ENCODE peak calls at places on chromosomes 1 and 21, in ten cellular contexts. O, Z, F, B, H, S, Q, V, K and I are unnamed samples.
A peak's percentile ranks its signal among the peaks of the same experiment; 100 is the strongest.

GRCh38 chr1:46133181-46133658 is 791 bp upstream of the PIK3R3 start:
- DNase-seq in B (no peak), H (no peak), Z (peak; percentile 69), F (no peak), O (no peak), Q (no peak), S (no peak), V (no peak), K (no peak), I (no peak)

GRCh38 chr1:172351347-172351746 is 69.1 kb upstream of the C1orf105 start:
- DNase-seq in V (peak; percentile 68), B (peak; percentile 53), F (no peak), K (no peak), Q (no peak), H (no peak), Z (no peak), O (no peak), S (no peak), I (no peak)

GRCh38 chr1:151282883-151283725 is 1.0 kb downstream of the ZNF687 start:
- DNase-seq in K (no peak), O (peak; percentile 48), F (no peak), H (peak; percentile 32), Q (peak; percentile 7), B (peak; percentile 13), S (peak; percentile 4), V (peak; percentile 44), Z (no peak), I (peak; percentile 23)

GRCh38 chr1:2583871-2584341 is 2.7 kb upstream of the PRXL2B start:
- DNase-seq in O (peak; percentile 45), F (no peak), Z (no peak), S (no peak), Q (no peak), K (no peak), V (peak; percentile 42), B (no peak), H (no peak), I (peak; percentile 19)

GRCh38 chr1:111463029-111463683 is 10.6 kb upstream of the C1orf162 start:
- DNase-seq in F (peak; percentile 17), H (no peak), K (no peak), Z (no peak), O (no peak), Q (no peak), V (peak; percentile 52), B (peak; percentile 79), S (no peak), I (no peak)

GRCh38 chr21:28333455-28334108 is 659.1 kb downstream of the LTN1 start:
- DNase-seq in K (no peak), O (no peak), Z (no peak), Q (no peak), F (peak; percentile 71), S (no peak), V (peak; percentile 69), B (peak; percentile 52), H (no peak), I (no peak)

GRCh38 chr1:85467036-85467435 is 2.1 kb upstream of the DDAH1 start:
- DNase-seq in F (no peak), V (no peak), O (no peak), K (no peak), H (no peak), B (no peak), Q (no peak), Z (no peak), S (no peak), I (no peak)

GRCh38 chr1:27394925-27395324 is 2.5 kb downstream of the GPR3 start:
- DNase-seq in V (peak; percentile 57), O (no peak), Q (no peak), H (no peak), K (no peak), S (no peak), B (no peak), F (no peak), Z (no peak), I (no peak)

GRCh38 chr1:56469640-56470371 is 109.6 kb downstream of the PLPP3 start:
- DNase-seq in Q (no peak), B (peak; percentile 72), S (no peak), F (no peak), H (no peak), O (no peak), Z (no peak), V (peak; percentile 72), K (peak; percentile 32), I (no peak)

GRCh38 chr21:44603911-44604310 is 3.5 kb downstream of the KRTAP10-7 start:
- DNase-seq in B (no peak), Z (no peak), F (no peak), V (no peak), S (no peak), K (no peak), H (no peak), Q (no peak), O (no peak), I (no peak)

GRCh38 chr1:205118810-205119209 is 3.0 kb downstream of the RBBP5 start:
- DNase-seq in Z (no peak), O (no peak), H (no peak), K (no peak), B (no peak), Q (no peak), S (no peak), V (no peak), F (no peak), I (no peak)

GRCh38 chr21:45454924-45455315 is 50.0 kb downstream of the COL18A1 start:
- DNase-seq in F (no peak), K (no peak), V (no peak), S (no peak), O (no peak), Q (no peak), Z (no peak), B (peak; percentile 41), H (no peak), I (no peak)

GRCh38 chr1:160144921-160145320 is 6.5 kb upstream of the ATP1A4 start:
- DNase-seq in F (no peak), Z (no peak), K (no peak), Q (no peak), B (peak; percentile 48), H (no peak), V (peak; percentile 52), O (no peak), S (no peak), I (no peak)

GRCh38 chr1:76278711-76279386 is 204.3 kb downstream of the ST6GALNAC3 start:
- DNase-seq in Q (no peak), B (peak; percentile 52), V (no peak), H (no peak), F (no peak), K (no peak), S (peak; percentile 44), O (no peak), Z (no peak), I (no peak)

GRCh38 chr1:216830836-216831235 is 107.6 kb upstream of the ESRRG start:
- DNase-seq in O (no peak), B (no peak), S (no peak), H (no peak), F (no peak), V (no peak), K (no peak), Q (peak; percentile 43), Z (no peak), I (no peak)

GRCh38 chr1:151828931-151829330 is 2.7 kb downstream of the RORC start:
- DNase-seq in Z (no peak), V (peak; percentile 29), Q (no peak), H (peak; percentile 80), B (peak; percentile 47), F (no peak), O (no peak), S (no peak), K (no peak), I (no peak)

GRCh38 chr1:160261526-160261877 is 847 bp downstream of the DCAF8 start:
- DNase-seq in H (no peak), V (peak; percentile 82), K (peak; percentile 57), F (peak; percentile 59), S (peak; percentile 49), B (peak; percentile 84), O (peak; percentile 58), Z (no peak), Q (peak; percentile 70), I (peak; percentile 54)

GRCh38 chr1:184933944-184934343 is 40.4 kb downstream of the NIBAN1 start:
- DNase-seq in V (no peak), B (no peak), S (no peak), Q (no peak), Z (no peak), K (no peak), O (no peak), F (no peak), H (no peak), I (no peak)

GRCh38 chr1:85048296-85049064 is at the start of gene MCOLN3:
- DNase-seq in K (no peak), B (no peak), Z (no peak), H (no peak), V (peak; percentile 67), F (no peak), S (no peak), Q (no peak), O (peak; percentile 37), I (peak; percentile 25)

GRCh38 chr1:52571783-52572182 is 18.9 kb upstream of the TUT4 start:
- DNase-seq in H (no peak), Q (no peak), K (no peak), O (no peak), F (no peak), B (peak; percentile 10), V (peak; percentile 27), Z (no peak), S (no peak), I (no peak)

GRCh38 chr1:173856903-173857302 is 10.9 kb downstream of the GAS5 start:
- DNase-seq in S (no peak), H (no peak), O (no peak), B (no peak), F (no peak), V (no peak), Q (peak; percentile 26), K (no peak), Z (no peak), I (no peak)

GRCh38 chr1:55214214-55214902 is 806 bp downstream of the USP24 start:
- DNase-seq in Q (no peak), F (no peak), O (peak; percentile 59), Z (no peak), S (no peak), H (no peak), V (peak; percentile 60), K (no peak), B (peak; percentile 29), I (peak; percentile 17)

GRCh38 chr1:222167111-222167510 is 380.8 kb downstream of the HHIPL2 start:
- DNase-seq in Z (no peak), O (no peak), B (peak; percentile 94), Q (no peak), F (peak; percentile 80), S (peak; percentile 36), K (peak; percentile 20), V (peak; percentile 98), H (peak; percentile 11), I (no peak)

GRCh38 chr1:37493336-37494098 is 19.1 kb downstream of the ZC3H12A start:
- DNase-seq in S (no peak), F (no peak), V (no peak), Z (no peak), K (no peak), O (no peak), H (no peak), B (no peak), Q (no peak), I (no peak)

GRCh38 chr1:236659792-236660587 is 26.3 kb upstream of the ACTN2 start:
- DNase-seq in F (no peak), H (no peak), Q (no peak), O (no peak), Z (no peak), B (no peak), V (no peak), K (no peak), S (no peak), I (no peak)

GRCh38 chr1:218459878-218460277 is 114.7 kb downstream of the TGFB2 start:
- DNase-seq in V (peak; percentile 87), H (no peak), K (peak; percentile 79), S (peak; percentile 46), F (peak; percentile 69), O (no peak), B (peak; percentile 95), Q (no peak), Z (no peak), I (no peak)

GRCh38 chr1:7517611-7518330 is 253.3 kb upstream of the VAMP3 start:
- DNase-seq in H (no peak), F (no peak), V (no peak), Q (no peak), O (no peak), B (no peak), K (no peak), S (no peak), Z (no peak), I (no peak)

GRCh38 chr1:26970810-26971209 is 10.5 kb upstream of the KDF1 start:
- DNase-seq in H (no peak), B (no peak), S (no peak), Q (no peak), Z (no peak), K (no peak), O (no peak), F (no peak), V (no peak), I (no peak)